ENCODE peak calls at places on chromosomes 5 and 9, in six cellular contexts. Z is IMR-90; H is cardiac muscle cell; W is CD8-positive, alpha-beta T cell; I is PC-3; M is mesothelial cell of epicardium. L is an unnamed sample.

GRCh38 chr9:94827584-94828304 is 101.2 kb downstream of the AOPEP start:
- DNase-seq in Z (peak), H (no peak), W (no peak), I (no peak), M (no peak), L (no peak)

GRCh38 chr9:136747161-136748060 is 914 bp downstream of the LCN6 start:
- DNase-seq in Z (no peak), H (no peak), W (no peak), I (no peak), M (no peak), L (no peak)

GRCh38 chr5:148808864-148809642 is 17.4 kb upstream of the ADRB2 start:
- DNase-seq in Z (no peak), H (peak), W (no peak), I (peak), M (no peak), L (no peak)

GRCh38 chr5:154197801-154198461 is 7.4 kb downstream of the GALNT10 start:
- DNase-seq in Z (peak), H (no peak), W (no peak), I (peak), M (no peak), L (no peak)

GRCh38 chr5:138626333-138626944 is 51.2 kb upstream of the HSPA9 start:
- DNase-seq in Z (peak), H (no peak), W (no peak), I (no peak), M (no peak), L (no peak)

GRCh38 chr5:143459433-143459832 is 55.9 kb upstream of the NR3C1 start:
- DNase-seq in Z (no peak), H (no peak), W (no peak), I (no peak), M (no peak), L (no peak)

GRCh38 chr9:87891754-87892153 is 9.1 kb downstream of the SPATA31E1 start:
- DNase-seq in Z (peak), H (no peak), W (no peak), I (no peak), M (no peak), L (no peak)

GRCh38 chr5:113615708-113616107 is 102.2 kb downstream of the YTHDC2 start:
- DNase-seq in Z (peak), H (no peak), W (no peak), I (no peak), M (no peak), L (no peak)

GRCh38 chr9:128818839-128819715 is 777 bp downstream of the ENDOG start:
- DNase-seq in Z (no peak), H (peak), W (no peak), I (peak), M (peak), L (no peak)

GRCh38 chr5:172757394-172758010 is 13.5 kb downstream of the DUSP1 start:
- DNase-seq in Z (no peak), H (no peak), W (no peak), I (no peak), M (no peak), L (no peak)

GRCh38 chr5:167766957-167767356 is 524.5 kb upstream of the WWC1 start:
- DNase-seq in Z (no peak), H (no peak), W (no peak), I (no peak), M (no peak), L (no peak)

DNA sequence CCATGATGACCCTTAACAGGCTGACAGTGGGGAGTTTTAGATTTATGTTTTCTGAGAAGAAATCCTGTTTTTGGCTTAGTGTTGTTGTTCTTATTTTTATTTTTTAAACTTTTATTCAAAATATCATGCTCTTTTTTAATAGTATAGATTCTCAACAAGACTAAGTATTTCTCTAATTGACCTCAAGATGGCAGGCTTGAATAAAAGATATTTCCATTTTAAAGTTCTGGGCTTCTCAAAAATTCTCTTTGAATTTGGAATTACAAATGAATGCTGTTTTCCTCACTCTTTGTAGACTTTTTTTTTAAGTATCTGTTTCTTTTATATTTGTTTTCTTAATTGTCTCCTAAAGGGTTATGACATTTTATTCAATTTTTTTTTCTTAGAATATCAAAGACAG is 50.0 kb upstream of the SH3GL2 start:
- DNase-seq in Z (peak), H (no peak), W (no peak), I (peak), M (no peak), L (no peak)
- TF ChIP-seq CTCF in Z (peak), H (peak), W (no peak), I (peak), M (peak), L (no peak)

GRCh38 chr9:134175291-134175807 is 11.0 kb upstream of the RNU6ATAC start:
- DNase-seq in Z (no peak), H (no peak), W (no peak), I (peak), M (no peak), L (no peak)

GRCh38 chr9:134177186-134177585 is 12.8 kb upstream of the RNU6ATAC start:
- DNase-seq in Z (no peak), H (no peak), W (no peak), I (no peak), M (no peak), L (no peak)

GRCh38 chr9:134174526-134175290 is 10.3 kb upstream of the RNU6ATAC start:
- DNase-seq in Z (no peak), H (no peak), W (no peak), I (no peak), M (no peak), L (no peak)

GRCh38 chr9:134176599-134176968 is 12.2 kb upstream of the RNU6ATAC start:
- DNase-seq in Z (no peak), H (no peak), W (no peak), I (no peak), M (no peak), L (no peak)

GRCh38 chr9:134175808-134176598 is 11.6 kb upstream of the RNU6ATAC start:
- DNase-seq in Z (no peak), H (peak), W (no peak), I (no peak), M (no peak), L (no peak)
- TF ChIP-seq CTCF in Z (peak), H (peak), W (no peak), I (no peak), M (no peak), L (peak)

GRCh38 chr5:163459465-163459887 is 426 bp downstream of the NUDCD2 start:
- DNase-seq in Z (peak), H (no peak), W (no peak), I (no peak), M (no peak), L (no peak)
- TF ChIP-seq CTCF in Z (no peak), H (no peak), W (no peak), I (no peak), M (no peak), L (no peak)

GRCh38 chr5:79774171-79774854 is 84.7 kb downstream of the CMYA5 start:
- DNase-seq in Z (peak), H (peak), W (no peak), I (peak), M (no peak), L (no peak)
- TF ChIP-seq CTCF in Z (peak), H (peak), W (no peak), I (peak), M (no peak), L (peak)

DNA sequence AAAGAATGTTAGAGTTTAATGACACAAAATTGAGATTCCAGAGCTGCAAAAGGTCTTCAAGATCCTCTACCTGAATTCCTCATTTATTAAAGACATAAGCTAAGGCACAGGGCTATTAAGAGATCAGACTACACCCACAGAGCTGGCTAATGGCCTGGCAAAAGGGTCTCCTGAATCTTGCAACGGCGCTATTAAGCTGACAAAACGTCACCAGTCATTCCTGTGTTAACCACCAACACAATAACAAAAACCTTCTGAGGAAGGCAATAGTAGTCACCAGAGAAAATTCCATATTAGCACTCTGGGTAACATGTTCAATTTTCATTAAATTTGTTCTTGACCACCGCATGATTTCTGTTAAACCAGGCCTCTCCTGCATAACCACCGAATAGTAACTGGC is 77.0 kb downstream of the GNAQ start:
- DNase-seq in Z (no peak), H (no peak), W (no peak), I (no peak), M (no peak), L (no peak)
- TF ChIP-seq CTCF in Z (no peak), H (no peak), W (no peak), I (no peak), M (no peak), L (no peak)

GRCh38 chr5:56313004-56313531 is 79.9 kb upstream of the ANKRD55 start:
- DNase-seq in Z (no peak), H (no peak), W (no peak), I (no peak), M (no peak), L (no peak)

GRCh38 chr5:56313596-56313995 is 80.5 kb upstream of the ANKRD55 start:
- DNase-seq in Z (no peak), H (no peak), W (no peak), I (no peak), M (no peak), L (no peak)

GRCh38 chr5:56311306-56311904 is 78.3 kb upstream of the ANKRD55 start:
- DNase-seq in Z (no peak), H (no peak), W (no peak), I (no peak), M (no peak), L (no peak)

GRCh38 chr5:56316302-56316994 is 83.3 kb upstream of the ANKRD55 start:
- DNase-seq in Z (no peak), H (no peak), W (no peak), I (no peak), M (no peak), L (no peak)

DNA sequence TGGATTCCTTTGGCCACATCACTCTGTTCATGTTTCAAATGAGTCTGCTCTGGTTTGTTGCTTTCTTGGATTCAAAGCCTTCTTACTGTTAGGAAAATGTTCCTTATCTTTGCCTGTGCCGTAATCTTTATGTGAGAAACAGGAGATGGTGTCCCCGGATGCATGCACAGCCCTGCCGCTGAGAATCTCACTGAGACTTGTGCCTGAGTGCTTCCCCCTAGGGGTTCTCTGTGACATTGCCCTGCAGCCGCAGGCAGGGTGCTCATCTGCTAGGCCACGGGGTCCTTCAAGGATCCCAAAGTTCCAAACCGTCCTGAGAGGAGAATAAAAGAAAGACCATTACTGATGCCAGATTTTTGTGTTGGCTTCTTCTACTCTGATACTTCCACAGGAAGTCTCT is 81.4 kb upstream of the ANKRD55 start:
- DNase-seq in Z (no peak), H (no peak), W (peak), I (peak), M (no peak), L (no peak)
- TF ChIP-seq CTCF in Z (peak), H (peak), W (peak), I (peak), M (no peak), L (peak)

DNA sequence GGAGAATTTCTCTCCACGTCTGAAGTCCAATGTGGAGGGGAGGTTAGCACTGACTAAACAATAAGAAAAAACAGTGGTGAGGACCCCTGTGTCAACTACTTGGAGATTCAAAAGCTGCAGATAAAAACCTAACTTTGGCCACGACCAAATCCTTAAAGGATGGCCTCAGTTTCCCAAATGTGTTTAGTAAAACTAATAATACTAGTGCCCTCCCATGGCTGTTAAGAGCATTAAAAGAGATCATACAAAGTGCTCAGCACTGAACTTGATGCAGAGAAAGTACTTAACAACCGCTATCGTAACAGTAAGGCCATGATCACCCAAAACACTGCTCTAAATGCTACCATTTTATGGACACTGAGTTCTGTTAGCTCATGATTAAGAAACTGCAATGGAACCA is 288.4 kb downstream of the EBF1 start:
- DNase-seq in Z (no peak), H (no peak), W (no peak), I (no peak), M (no peak), L (no peak)
- TF ChIP-seq CTCF in Z (no peak), H (no peak), W (no peak), I (no peak), M (no peak), L (no peak)

GRCh38 chr5:34521628-34522290 is 134.4 kb upstream of the RAI14 start:
- DNase-seq in Z (no peak), H (no peak), W (no peak), I (peak), M (no peak), L (no peak)

GRCh38 chr5:34524123-34524522 is 132.0 kb upstream of the RAI14 start:
- DNase-seq in Z (peak), H (no peak), W (no peak), I (peak), M (no peak), L (no peak)

GRCh38 chr5:34522599-34523381 is 133.3 kb upstream of the RAI14 start:
- DNase-seq in Z (peak), H (peak), W (no peak), I (peak), M (peak), L (peak)

GRCh38 chr5:34525761-34526160 is 130.4 kb upstream of the RAI14 start:
- DNase-seq in Z (no peak), H (no peak), W (no peak), I (no peak), M (no peak), L (no peak)

DNA sequence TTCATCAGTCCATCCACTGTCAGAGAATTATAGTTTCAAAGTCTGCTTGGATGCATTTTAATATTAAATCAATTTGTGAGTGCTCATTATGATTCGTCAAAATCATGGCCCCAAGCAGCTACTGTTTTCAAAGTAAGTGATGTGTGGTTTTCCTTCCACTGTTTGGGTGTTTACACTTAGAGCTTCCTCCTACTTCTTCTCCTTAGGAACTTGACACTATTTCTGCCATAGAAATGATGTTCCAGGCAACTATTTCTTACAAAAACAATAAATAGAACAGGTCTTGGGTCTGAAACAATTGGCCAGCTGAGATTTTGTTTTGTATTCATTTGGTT is 132.8 kb upstream of the RAI14 start:
- DNase-seq in Z (no peak), H (no peak), W (no peak), I (no peak), M (no peak), L (no peak)
- TF ChIP-seq CTCF in Z (no peak), H (no peak), W (peak), I (no peak), M (no peak), L (no peak)

DNA sequence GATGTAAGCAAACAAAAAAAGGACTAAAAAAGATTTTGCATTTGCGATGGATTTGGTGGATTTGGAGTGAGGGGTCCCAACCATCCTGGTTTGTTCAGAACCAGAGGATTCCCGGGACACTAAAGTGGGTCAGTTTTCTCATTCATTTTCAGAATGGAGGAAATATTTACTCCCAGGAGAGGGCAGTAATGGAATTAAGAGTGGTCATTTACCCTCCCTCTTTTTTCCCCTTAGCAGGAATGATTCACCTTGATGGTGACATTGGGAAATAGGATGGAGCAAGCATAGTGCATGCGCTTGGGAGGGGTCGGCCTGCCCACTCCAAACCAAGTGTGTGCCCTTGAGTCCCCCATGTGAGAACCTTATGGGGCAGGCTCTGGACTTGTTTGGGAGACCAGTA is 164.2 kb upstream of the PUM3 start:
- DNase-seq in Z (no peak), H (no peak), W (no peak), I (peak), M (no peak), L (no peak)
- TF ChIP-seq CTCF in Z (no peak), H (no peak), W (no peak), I (peak), M (no peak), L (no peak)

GRCh38 chr9:89564257-89564878 is 40.4 kb upstream of the GADD45G start:
- DNase-seq in Z (no peak), H (peak), W (no peak), I (peak), M (no peak), L (no peak)
- TF ChIP-seq CTCF in Z (no peak), H (no peak), W (no peak), I (peak), M (no peak), L (no peak)

L was measured in HFF-Myc.